ENCODE peak calls at places on chromosomes 12 and 14, in four cellular contexts. One of them, this sample, is unnamed.

GRCh38 chr12:124217508-124217981 is 77.3 kb upstream of the RFLNA start:
- DNase-seq in GM12878: no peak
- DNase-seq in HepG2: no peak
- DNase-seq in SK-N-SH: peak; percentile 31
- DNase-seq in this sample: no peak

GRCh38 chr12:132444957-132445883 is 44.7 kb upstream of the FBRSL1 start:
- DNase-seq in SK-N-SH: no peak
- DNase-seq in GM12878: no peak
- DNase-seq in HepG2: no peak
- DNase-seq in this sample: no peak

GRCh38 chr14:22159968-22160367 is 429.1 kb downstream of the DAD1 start:
- DNase-seq in HepG2: no peak
- DNase-seq in GM12878: no peak
- DNase-seq in SK-N-SH: no peak
- DNase-seq in this sample: no peak

GRCh38 chr12:52946334-52946733 is 2.6 kb upstream of the KRT18 start:
- DNase-seq in GM12878: no peak
- DNase-seq in HepG2: no peak
- DNase-seq in SK-N-SH: no peak
- DNase-seq in this sample: no peak

GRCh38 chr14:60922050-60922449 is 58.8 kb downstream of the TRMT5 start:
- DNase-seq in HepG2: no peak
- DNase-seq in GM12878: no peak
- DNase-seq in SK-N-SH: peak; percentile 7
- DNase-seq in this sample: no peak

GRCh38 chr12:56261503-56262230 is 3.5 kb upstream of the ANKRD52 start:
- DNase-seq in HepG2: no peak
- DNase-seq in SK-N-SH: no peak
- DNase-seq in GM12878: no peak
- DNase-seq in this sample: peak; percentile 25

GRCh38 chr12:130435826-130436225 is 98.1 kb downstream of the PIWIL1 start:
- DNase-seq in HepG2: no peak
- DNase-seq in GM12878: no peak
- DNase-seq in SK-N-SH: no peak
- DNase-seq in this sample: no peak

GRCh38 chr12:52222692-52223091 is 10.4 kb upstream of the KRT7 start:
- DNase-seq in GM12878: no peak
- DNase-seq in SK-N-SH: no peak
- DNase-seq in HepG2: no peak
- DNase-seq in this sample: no peak

GRCh38 chr12:121810833-121811433 is 7.1 kb downstream of the SETD1B start:
- DNase-seq in GM12878: no peak
- DNase-seq in SK-N-SH: no peak
- DNase-seq in HepG2: no peak
- DNase-seq in this sample: no peak

GRCh38 chr14:85576848-85577541 is 47.1 kb downstream of the FLRT2 start:
- DNase-seq in SK-N-SH: no peak
- DNase-seq in GM12878: no peak
- DNase-seq in HepG2: no peak
- DNase-seq in this sample: no peak

GRCh38 chr12:49609059-49609874 is 3.8 kb upstream of the FAM186B start:
- DNase-seq in SK-N-SH: no peak
- DNase-seq in HepG2: no peak
- DNase-seq in GM12878: no peak
- DNase-seq in this sample: no peak

GRCh38 chr14:102015045-102015685 is 50.8 kb downstream of the DYNC1H1 start:
- DNase-seq in SK-N-SH: no peak
- DNase-seq in HepG2: no peak
- DNase-seq in GM12878: no peak
- DNase-seq in this sample: no peak

GRCh38 chr12:22228022-22228875 is 106.3 kb downstream of the ST8SIA1 start:
- DNase-seq in HepG2: no peak
- DNase-seq in GM12878: no peak
- DNase-seq in SK-N-SH: no peak
- DNase-seq in this sample: no peak

GRCh38 chr14:57389646-57390036 is 745 bp upstream of the NAA30 start:
- DNase-seq in HepG2: no peak
- DNase-seq in GM12878: peak; percentile 13
- DNase-seq in SK-N-SH: peak; percentile 1
- DNase-seq in this sample: peak; percentile 5

GRCh38 chr14:98227727-98228111 is 1044.3 kb downstream of the BCL11B start:
- DNase-seq in HepG2: no peak
- DNase-seq in GM12878: no peak
- DNase-seq in SK-N-SH: no peak
- DNase-seq in this sample: no peak

GRCh38 chr12:21925296-21925913 is 15.8 kb downstream of the ABCC9 start:
- DNase-seq in HepG2: no peak
- DNase-seq in GM12878: no peak
- DNase-seq in SK-N-SH: no peak
- DNase-seq in this sample: no peak

GRCh38 chr14:46245281-46245680 is 406.3 kb downstream of the RPL10L start:
- DNase-seq in GM12878: no peak
- DNase-seq in HepG2: no peak
- DNase-seq in SK-N-SH: no peak
- DNase-seq in this sample: no peak

GRCh38 chr14:91417983-91418386 is 365 bp upstream of the CCDC88C start:
- DNase-seq in GM12878: no peak
- DNase-seq in HepG2: peak; percentile 39
- DNase-seq in SK-N-SH: peak; percentile 86
- DNase-seq in this sample: peak; percentile 67

GRCh38 chr12:108457006-108457733 is 57.9 kb upstream of the FICD start:
- DNase-seq in SK-N-SH: peak; percentile 68
- DNase-seq in HepG2: peak; percentile 69
- DNase-seq in GM12878: peak; percentile 34
- DNase-seq in this sample: peak; percentile 75

GRCh38 chr12:18799561-18799960 is 61.6 kb downstream of the CAPZA3 start:
- DNase-seq in SK-N-SH: no peak
- DNase-seq in HepG2: no peak
- DNase-seq in GM12878: no peak
- DNase-seq in this sample: no peak

GRCh38 chr12:503111-503761 is 43.5 kb downstream of the B4GALNT3 start:
- DNase-seq in SK-N-SH: no peak
- DNase-seq in GM12878: no peak
- DNase-seq in HepG2: no peak
- DNase-seq in this sample: no peak

GRCh38 chr14:69079188-69079742 is 73.7 kb downstream of the DCAF5 start:
- DNase-seq in SK-N-SH: no peak
- DNase-seq in HepG2: no peak
- DNase-seq in GM12878: no peak
- DNase-seq in this sample: no peak

GRCh38 chr12:59179231-59179630 is 258.9 kb upstream of the LRIG3 start:
- DNase-seq in HepG2: no peak
- DNase-seq in GM12878: no peak
- DNase-seq in SK-N-SH: no peak
- DNase-seq in this sample: no peak

GRCh38 chr12:6272300-6273208 is 37.9 kb upstream of the PLEKHG6 start:
- DNase-seq in GM12878: no peak
- DNase-seq in HepG2: no peak
- DNase-seq in SK-N-SH: no peak
- DNase-seq in this sample: peak; percentile 40

GRCh38 chr12:12513416-12514006 is 49.2 kb downstream of the DUSP16 start:
- DNase-seq in GM12878: no peak
- DNase-seq in SK-N-SH: peak; percentile 41
- DNase-seq in HepG2: no peak
- DNase-seq in this sample: no peak

GRCh38 chr12:12048266-12048665 is 22.5 kb upstream of the BCL2L14 start:
- DNase-seq in GM12878: no peak
- DNase-seq in SK-N-SH: no peak
- DNase-seq in HepG2: no peak
- DNase-seq in this sample: no peak

GRCh38 chr12:21860128-21860527 is 81.1 kb downstream of the ABCC9 start:
- DNase-seq in HepG2: no peak
- DNase-seq in SK-N-SH: no peak
- DNase-seq in GM12878: no peak
- DNase-seq in this sample: no peak

GRCh38 chr12:9378430-9378835 is 170.2 kb upstream of the PZP start:
- DNase-seq in GM12878: no peak
- DNase-seq in SK-N-SH: peak; percentile 47
- DNase-seq in HepG2: peak; percentile 50
- DNase-seq in this sample: peak; percentile 39

GRCh38 chr12:104232609-104233280 is 17.2 kb downstream of the TXNRD1 start:
- DNase-seq in HepG2: no peak
- DNase-seq in GM12878: no peak
- DNase-seq in SK-N-SH: no peak
- DNase-seq in this sample: no peak

GRCh38 chr14:68703093-68703492 is 89.8 kb downstream of the ZFP36L1 start:
- DNase-seq in GM12878: no peak
- DNase-seq in SK-N-SH: no peak
- DNase-seq in HepG2: no peak
- DNase-seq in this sample: peak; percentile 56

GRCh38 chr12:13686243-13686642 is 295.2 kb downstream of the GRIN2B start:
- DNase-seq in SK-N-SH: no peak
- DNase-seq in HepG2: no peak
- DNase-seq in GM12878: no peak
- DNase-seq in this sample: no peak

GRCh38 chr14:60656755-60657608 is 7.7 kb upstream of the SIX1 start:
- DNase-seq in SK-N-SH: peak; percentile 71
- DNase-seq in GM12878: peak; percentile 31
- DNase-seq in HepG2: peak; percentile 58
- DNase-seq in this sample: peak; percentile 10

GRCh38 chr12:120855823-120856589 is 48.2 kb downstream of the SPPL3 start:
- DNase-seq in HepG2: no peak
- DNase-seq in GM12878: no peak
- DNase-seq in SK-N-SH: no peak
- DNase-seq in this sample: peak; percentile 30

GRCh38 chr12:104863549-104863948 is 94.5 kb downstream of the SLC41A2 start:
- DNase-seq in GM12878: no peak
- DNase-seq in HepG2: no peak
- DNase-seq in SK-N-SH: no peak
- DNase-seq in this sample: no peak

GRCh38 chr14:64654931-64655330 is 49.3 kb upstream of the PLEKHG3 start:
- DNase-seq in GM12878: no peak
- DNase-seq in SK-N-SH: no peak
- DNase-seq in HepG2: no peak
- DNase-seq in this sample: no peak

GRCh38 chr12:57170408-57170807 is 23.0 kb upstream of the LRP1-AS start:
- DNase-seq in SK-N-SH: no peak
- DNase-seq in HepG2: no peak
- DNase-seq in GM12878: no peak
- DNase-seq in this sample: no peak

GRCh38 chr14:68396411-68396930 is 396.4 kb downstream of the ZFP36L1 start:
- DNase-seq in SK-N-SH: no peak
- DNase-seq in GM12878: no peak
- DNase-seq in HepG2: no peak
- DNase-seq in this sample: no peak

GRCh38 chr14:56552615-56553014 is 27.0 kb upstream of the TMEM260 start:
- DNase-seq in GM12878: no peak
- DNase-seq in HepG2: no peak
- DNase-seq in SK-N-SH: no peak
- DNase-seq in this sample: no peak

GRCh38 chr12:64258576-64258975 is 36.5 kb upstream of the KICS2 start:
- DNase-seq in SK-N-SH: no peak
- DNase-seq in GM12878: no peak
- DNase-seq in HepG2: no peak
- DNase-seq in this sample: no peak

GRCh38 chr12:64255249-64255648 is 33.2 kb upstream of the KICS2 start:
- DNase-seq in GM12878: no peak
- DNase-seq in HepG2: no peak
- DNase-seq in SK-N-SH: no peak
- DNase-seq in this sample: no peak

GRCh38 chr12:64256166-64256800 is 34.2 kb upstream of the KICS2 start:
- DNase-seq in SK-N-SH: peak; percentile 48
- DNase-seq in GM12878: no peak
- DNase-seq in HepG2: peak; percentile 49
- DNase-seq in this sample: peak; percentile 35

GRCh38 chr12:64252708-64253107 is 30.6 kb upstream of the KICS2 start:
- DNase-seq in GM12878: no peak
- DNase-seq in HepG2: no peak
- DNase-seq in SK-N-SH: no peak
- DNase-seq in this sample: no peak

DNA sequence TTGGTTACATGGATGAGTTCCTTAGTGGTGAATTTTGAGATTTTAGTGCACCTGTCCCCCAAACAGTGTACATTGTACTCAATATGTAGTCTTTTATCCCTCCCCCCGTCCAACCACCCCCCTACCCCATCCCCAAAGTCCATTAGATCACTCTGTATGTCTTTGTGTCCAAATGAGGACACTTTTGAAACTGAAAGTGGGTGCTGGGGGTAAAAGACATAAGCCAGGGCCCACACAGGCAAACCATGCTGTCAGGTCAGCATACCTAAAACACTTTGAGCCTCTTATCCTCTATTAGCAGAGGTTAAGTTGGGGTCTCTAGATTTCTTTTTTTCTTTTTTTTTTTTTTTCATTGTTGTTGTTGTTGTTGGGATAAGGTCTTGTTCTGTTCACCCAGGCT is 31.3 kb upstream of the KICS2 start:
- DNase-seq in HepG2: no peak
- DNase-seq in SK-N-SH: no peak
- DNase-seq in GM12878: no peak
- DNase-seq in this sample: no peak
- TF ChIP-seq USF2 in HepG2: no peak
- TF ChIP-seq USF2 in SK-N-SH: no peak
- TF ChIP-seq USF2 in GM12878: no peak
- TF ChIP-seq USF2 in this sample: no peak

DNA sequence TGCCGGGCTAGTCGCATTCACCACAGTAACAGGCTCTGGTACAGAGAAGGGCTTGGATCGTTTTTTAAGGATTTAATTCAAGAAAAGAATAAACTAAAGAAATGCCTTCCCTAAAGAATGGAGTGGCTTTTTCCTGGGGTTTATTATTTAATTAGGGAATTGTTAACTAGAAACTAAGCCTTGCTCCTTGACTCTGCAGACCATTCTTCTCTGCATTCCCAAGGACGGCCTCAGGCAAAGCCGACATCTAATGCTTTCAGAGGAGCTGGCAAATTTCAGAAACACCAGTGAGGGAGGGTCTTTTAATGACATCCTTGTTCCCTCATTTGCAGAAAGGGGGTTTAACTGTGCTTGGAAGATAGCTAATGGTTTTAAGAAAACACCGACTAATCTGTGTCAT is 174.0 kb downstream of the EGLN3 start:
- DNase-seq in GM12878: no peak
- DNase-seq in SK-N-SH: no peak
- DNase-seq in HepG2: no peak
- DNase-seq in this sample: no peak
- TF ChIP-seq ZBTB33 in GM12878: no peak
- TF ChIP-seq ZBTB33 in SK-N-SH: no peak
- TF ChIP-seq ZBTB33 in HepG2: no peak
- TF ChIP-seq ZBTB33 in this sample: no peak

GRCh38 chr14:95142208-95142607 is 15.1 kb downstream of the DICER1 start:
- DNase-seq in GM12878: no peak
- DNase-seq in SK-N-SH: no peak
- DNase-seq in HepG2: no peak
- DNase-seq in this sample: no peak
- H3K4me2 ChIP-seq in GM12878: no peak overlapping the region
- H3K4me2 ChIP-seq in SK-N-SH: no peak overlapping the region
- H3K4me2 ChIP-seq in HepG2: no peak overlapping the region
- H3K4me2 ChIP-seq in this sample: no peak overlapping the region

GRCh38 chr12:40197590-40197989 is 27.2 kb upstream of the LRRK2 start:
- DNase-seq in GM12878: no peak
- DNase-seq in HepG2: no peak
- DNase-seq in SK-N-SH: no peak
- DNase-seq in this sample: no peak

GRCh38 chr12:40198601-40199000 is 26.2 kb upstream of the LRRK2 start:
- DNase-seq in GM12878: no peak
- DNase-seq in SK-N-SH: no peak
- DNase-seq in HepG2: no peak
- DNase-seq in this sample: no peak

GRCh38 chr12:40188558-40189320 is 36.1 kb upstream of the LRRK2 start:
- DNase-seq in HepG2: no peak
- DNase-seq in SK-N-SH: no peak
- DNase-seq in GM12878: no peak
- DNase-seq in this sample: no peak

GRCh38 chr12:40192704-40193255 is 32.0 kb upstream of the LRRK2 start:
- DNase-seq in SK-N-SH: no peak
- DNase-seq in HepG2: no peak
- DNase-seq in GM12878: peak; percentile 86
- DNase-seq in this sample: no peak
- TF ChIP-seq USF2 in SK-N-SH: no peak
- TF ChIP-seq USF2 in HepG2: no peak
- TF ChIP-seq USF2 in GM12878: no peak
- TF ChIP-seq USF2 in this sample: no peak